ENCODE peak calls at places on chromosomes 3 and 15, in six cellular contexts. X is GM06990; R is cardiac muscle cell; L is left ventricle myocardium inferior; M is CD4-positive, alpha-beta memory T cell; E is tibial artery. O is an unnamed sample.

GRCh38 chr3:183278479-183279088 is 25.5 kb downstream of the B3GNT5 start:
- DNase-seq in X (no peak), R (no peak), L (no peak), M (no peak), E (no peak), O (no peak)

GRCh38 chr15:81052046-81052445 is 51.3 kb downstream of the TLNRD1 start:
- DNase-seq in X (peak; percentile 31), R (no peak), L (no peak), M (no peak), E (no peak), O (no peak)

GRCh38 chr3:193978446-193978845 is 157.5 kb upstream of the HES1 start:
- DNase-seq in X (no peak), R (no peak), L (no peak), M (no peak), E (no peak), O (no peak)

GRCh38 chr15:29859981-29860745 is 37.9 kb upstream of the TJP1 start:
- DNase-seq in X (no peak), R (peak; percentile 49), L (no peak), M (no peak), E (no peak), O (peak; percentile 55)

GRCh38 chr15:47718474-47719440 is 1.5 kb downstream of the SEMA6D start:
- DNase-seq in X (no peak), R (peak; percentile 8), L (no peak), M (no peak), E (peak; percentile 69), O (no peak)

GRCh38 chr15:41928637-41929620 is 35.1 kb upstream of the SPTBN5 start:
- DNase-seq in X (peak; percentile 52), R (no peak), L (peak; percentile 63), M (no peak), E (peak; percentile 83), O (no peak)

GRCh38 chr15:71151061-71151460 is 35.8 kb downstream of the THSD4 start:
- DNase-seq in X (no peak), R (peak; percentile 41), L (no peak), M (no peak), E (no peak), O (peak; percentile 94)

GRCh38 chr3:49901351-49902339 is 2.0 kb downstream of the MST1R start:
- DNase-seq in X (no peak), R (no peak), L (no peak), M (no peak), E (no peak), O (no peak)

GRCh38 chr3:25099662-25100061 is 328.4 kb upstream of the RARB start:
- DNase-seq in X (no peak), R (no peak), L (no peak), M (no peak), E (no peak), O (no peak)

DNA sequence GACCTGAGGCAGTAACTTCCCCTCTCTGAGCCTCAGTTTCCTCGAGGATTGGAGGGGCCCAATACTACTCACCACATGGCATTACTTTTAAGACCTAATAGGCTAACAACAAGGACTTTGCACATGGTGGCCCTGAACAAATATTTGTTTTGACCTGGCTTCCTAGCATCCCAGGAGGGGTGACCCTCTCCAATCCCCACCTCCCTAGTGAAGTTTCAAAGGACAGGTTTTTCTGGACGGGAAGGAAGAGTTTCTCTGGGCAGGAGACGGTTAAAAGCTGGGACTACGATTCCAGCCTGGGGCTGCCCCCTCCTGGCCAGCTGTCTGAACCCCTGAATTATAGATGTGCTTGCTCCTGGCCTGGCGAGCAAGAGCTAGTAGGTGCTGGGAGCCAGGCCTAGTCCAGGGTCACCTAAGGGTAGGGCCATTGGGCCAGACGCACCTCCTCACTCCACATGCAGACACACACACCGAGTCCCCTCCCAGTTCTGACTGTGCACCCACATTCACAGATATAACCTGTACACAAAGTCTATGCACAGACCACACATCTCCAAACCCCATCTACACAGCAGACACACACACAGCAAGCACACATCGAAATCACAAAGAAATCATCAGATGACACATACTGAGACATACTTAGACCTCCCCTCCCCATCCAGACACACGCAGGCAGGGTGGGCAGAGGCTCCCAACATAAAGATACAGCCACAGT is 2.7 kb upstream of the ISL2 start:
- DNase-seq in X (no peak), R (no peak), L (no peak), M (no peak), E (no peak), O (no peak)
- H3K27me3 ChIP-seq in X (no peaks in the 10 kb centered on the region), R (peaks cover 66% of the 10 kb centered on the region), L (peaks cover 89% of the 10 kb centered on the region), M (peaks cover 36% of the 10 kb centered on the region), E (peaks cover 4% of the 10 kb centered on the region), O (peaks cover 61% of the 10 kb centered on the region)

DNA sequence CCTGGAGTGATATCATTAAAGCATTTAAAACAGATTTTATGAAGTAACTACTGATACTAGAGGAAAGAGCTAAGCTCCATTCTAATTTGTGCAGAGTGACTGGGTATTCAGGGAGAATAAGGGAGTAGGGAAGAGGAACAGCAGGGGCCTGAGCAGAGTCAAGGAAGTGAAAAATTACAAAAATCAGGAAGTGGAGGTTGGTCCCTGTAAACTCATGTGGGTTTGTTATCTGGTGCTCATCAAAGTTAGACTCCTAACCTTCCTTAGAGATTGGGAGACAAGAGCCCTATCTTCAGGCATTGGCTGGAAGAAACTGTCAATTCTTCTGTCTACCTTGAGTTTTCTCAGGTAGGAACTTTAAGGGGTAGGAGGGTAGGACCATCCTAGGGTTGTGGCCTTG is 82.5 kb downstream of the NEK11 start:
- DNase-seq in X (no peak), R (no peak), L (no peak), M (no peak), E (no peak), O (no peak)
- H3K27me3 ChIP-seq in X (no peaks in the 10 kb centered on the region), R (peaks cover 5% of the 10 kb centered on the region), L (no peaks in the 10 kb centered on the region), M (no peaks in the 10 kb centered on the region), E (no peaks in the 10 kb centered on the region), O (no peaks in the 10 kb centered on the region)

GRCh38 chr3:141127344-141128125 is 76.4 kb downstream of the SPSB4 start:
- DNase-seq in X (no peak), R (no peak), L (no peak), M (no peak), E (peak; percentile 55), O (no peak)
- H3K27me3 ChIP-seq in X (no peaks in the 10 kb centered on the region), R (no peaks in the 10 kb centered on the region), L (no peaks in the 10 kb centered on the region), M (no peaks in the 10 kb centered on the region), E (no peaks in the 10 kb centered on the region), O (no peaks in the 10 kb centered on the region)

GRCh38 chr3:46469680-46470357 is 5.1 kb upstream of the LTF start:
- DNase-seq in X (no peak), R (peak; percentile 33), L (no peak), M (no peak), E (no peak), O (no peak)
- H3K27me3 ChIP-seq in X (peaks cover 2% of the 10 kb centered on the region), R (peaks cover 21% of the 10 kb centered on the region), L (peaks cover under 1% of the 10 kb centered on the region), M (peaks cover 10% of the 10 kb centered on the region), E (no peaks in the 10 kb centered on the region), O (peaks cover 19% of the 10 kb centered on the region)

DNA sequence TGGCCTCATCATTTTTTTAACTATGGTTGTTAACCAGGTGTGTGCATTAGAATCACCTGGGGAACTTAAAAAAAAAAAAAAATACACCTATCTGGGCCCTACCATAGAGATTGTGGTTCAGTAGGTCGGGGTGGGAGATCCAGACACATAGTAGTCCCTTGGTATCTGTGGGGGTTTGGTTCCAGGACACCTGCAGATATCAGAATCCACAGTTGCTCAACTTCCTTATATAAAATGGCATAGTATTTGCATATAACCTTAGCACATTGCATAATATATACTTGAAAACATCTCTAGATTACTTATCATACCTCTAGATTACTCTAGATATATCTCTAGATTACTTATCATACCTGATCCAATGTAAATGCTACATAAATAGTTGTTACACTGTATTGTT is 5.0 kb downstream of the IQGAP1 start:
- DNase-seq in X (no peak), R (no peak), L (no peak), M (no peak), E (no peak), O (no peak)
- H3K27me3 ChIP-seq in X (no peaks in the 10 kb centered on the region), R (no peaks in the 10 kb centered on the region), L (no peaks in the 10 kb centered on the region), M (no peaks in the 10 kb centered on the region), E (no peaks in the 10 kb centered on the region), O (no peaks in the 10 kb centered on the region)

GRCh38 chr3:64449026-64449425 is 223.8 kb upstream of the PRICKLE2 start:
- DNase-seq in X (peak; percentile 55), R (no peak), L (no peak), M (no peak), E (no peak), O (no peak)

GRCh38 chr3:64441861-64442260 is 216.6 kb upstream of the PRICKLE2 start:
- DNase-seq in X (no peak), R (no peak), L (no peak), M (no peak), E (no peak), O (no peak)

GRCh38 chr3:64444619-64445317 is 219.5 kb upstream of the PRICKLE2 start:
- DNase-seq in X (peak; percentile 19), R (no peak), L (no peak), M (no peak), E (no peak), O (no peak)

GRCh38 chr3:64443553-64444331 is 218.5 kb upstream of the PRICKLE2 start:
- DNase-seq in X (no peak), R (peak; percentile 85), L (no peak), M (no peak), E (no peak), O (no peak)

DNA sequence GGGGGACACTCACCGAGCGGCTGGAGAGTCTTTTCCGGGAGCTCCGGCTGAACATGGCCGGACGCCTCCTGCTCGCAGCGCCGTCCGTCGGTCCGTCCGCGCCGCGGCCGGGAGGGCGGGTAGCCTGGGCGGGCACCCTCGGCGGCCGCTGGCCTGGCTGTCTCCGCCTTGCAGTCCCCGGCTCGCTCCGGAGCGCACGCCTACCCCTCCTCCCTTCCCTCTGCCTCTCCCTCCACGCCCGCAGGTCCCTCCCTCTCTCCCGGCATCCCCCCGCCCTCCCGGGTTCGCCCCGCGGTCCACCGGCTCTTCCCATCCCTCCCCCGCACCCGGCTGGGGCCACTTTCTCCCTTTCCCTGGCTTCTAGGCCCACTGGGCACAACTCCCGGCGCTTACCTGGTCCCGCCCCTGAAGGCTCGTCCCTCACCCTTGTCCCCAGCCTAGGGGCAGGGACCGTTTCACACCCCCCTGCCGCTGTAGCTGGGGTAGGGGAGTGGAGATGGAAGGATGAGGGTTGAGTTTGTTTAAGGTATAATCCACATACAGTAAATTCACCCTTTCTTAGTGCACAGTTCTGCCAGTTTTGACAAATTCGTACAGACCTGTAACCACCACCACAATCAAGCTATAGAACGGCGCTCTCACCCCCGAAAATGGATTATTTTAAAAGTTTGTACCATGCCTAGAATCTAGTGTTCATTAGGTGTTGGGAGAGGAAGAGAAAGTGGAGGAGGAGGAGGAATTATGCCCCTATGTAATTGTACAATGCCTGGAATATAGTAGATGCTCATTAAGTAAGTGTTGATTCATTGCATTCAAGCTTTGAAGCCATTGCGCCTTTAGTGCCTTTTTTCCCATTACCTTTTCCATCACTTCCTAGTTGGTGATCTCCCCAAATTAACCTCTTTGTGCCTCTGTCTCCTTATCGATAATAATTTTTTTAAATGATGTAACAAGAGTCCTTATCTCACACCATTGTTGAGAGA is 220.3 kb upstream of the PRICKLE2 start:
- DNase-seq in X (peak; percentile 39), R (peak; percentile 67), L (no peak), M (no peak), E (no peak), O (no peak)
- H3K27me3 ChIP-seq in X (no peaks in the 10 kb centered on the region), R (peaks cover 55% of the 10 kb centered on the region), L (peaks cover 59% of the 10 kb centered on the region), M (no peaks in the 10 kb centered on the region), E (no peaks in the 10 kb centered on the region), O (no peaks in the 10 kb centered on the region)

GRCh38 chr15:66041276-66041675 is 172.0 kb downstream of the RAB11A start:
- DNase-seq in X (no peak), R (no peak), L (no peak), M (no peak), E (no peak), O (no peak)
- H3K27me3 ChIP-seq in X (peaks cover 2% of the 10 kb centered on the region), R (no peaks in the 10 kb centered on the region), L (peaks cover 83% of the 10 kb centered on the region), M (peaks cover 7% of the 10 kb centered on the region), E (no peaks in the 10 kb centered on the region), O (peaks cover 18% of the 10 kb centered on the region)

GRCh38 chr3:11949351-11949750 is 54.8 kb upstream of the SYN2 start:
- DNase-seq in X (no peak), R (no peak), L (no peak), M (no peak), E (no peak), O (no peak)
- H3K27me3 ChIP-seq in X (no peaks in the 10 kb centered on the region), R (no peaks in the 10 kb centered on the region), L (peaks cover 54% of the 10 kb centered on the region), M (no peaks in the 10 kb centered on the region), E (no peaks in the 10 kb centered on the region), O (no peaks in the 10 kb centered on the region)